ENCODE peak calls at places on chromosomes 1 and 21, in six cellular contexts. C is non-pigmented ciliary epithelial cell; I is brain microvascular endothelial cell; W is retina; Z is bronchial epithelial cell; J is stimulated activated CD8-positive, alpha-beta memory T cell treated with anti-CD3 and anti-CD28 coated beads, Interleukin-7, amount 100 ng/mL, for 1 hour. P is an unnamed sample.

GRCh38 chr21:38804617-38805281 is 980 bp upstream of the ETS2 start:
- DNase-seq in W (no peak), C (no peak), I (peak), J (no peak), Z (peak), P (peak)

GRCh38 chr1:27528701-27529637 is 39.0 kb upstream of the WASF2 start:
- DNase-seq in W (peak), C (no peak), J (no peak), I (no peak), Z (peak), P (peak)

GRCh38 chr1:75170981-75171380 is 36.8 kb downstream of the LHX8 start:
- DNase-seq in W (no peak), C (no peak), Z (no peak), I (no peak), J (no peak), P (no peak)

GRCh38 chr21:45979141-45979631 is 2.4 kb upstream of the COL6A1 start:
- DNase-seq in J (no peak), I (no peak), W (no peak), C (no peak), Z (no peak), P (no peak)

GRCh38 chr1:41758904-41759548 is 159.7 kb downstream of the HIVEP3 start:
- DNase-seq in C (no peak), I (peak), Z (peak), W (no peak), J (no peak), P (no peak)

GRCh38 chr1:15272009-15272781 is 25.2 kb downstream of the FHAD1 start:
- DNase-seq in J (no peak), W (peak), Z (peak), C (peak), I (peak), P (peak)

GRCh38 chr1:70509996-70510876 is 99.2 kb downstream of the CTH start:
- DNase-seq in W (peak), I (peak), Z (peak), C (peak), J (no peak), P (peak)

GRCh38 chr1:225458222-225458631 is 30.4 kb upstream of the LBR start:
- DNase-seq in W (no peak), I (peak), Z (peak), C (peak), J (no peak), P (no peak)

GRCh38 chr1:206583461-206584264 is 28.6 kb downstream of the EIF2D start:
- DNase-seq in C (no peak), I (peak), J (peak), Z (peak), W (peak), P (no peak)

GRCh38 chr1:40185951-40186864 is 25.0 kb downstream of the RLF start:
- DNase-seq in J (no peak), Z (peak), W (no peak), C (peak), I (peak), P (peak)

GRCh38 chr1:226644541-226645176 is 94.4 kb downstream of the ITPKB start:
- DNase-seq in C (no peak), Z (no peak), I (no peak), J (no peak), W (no peak), P (no peak)

GRCh38 chr1:84698718-84699117 is 8.5 kb upstream of the SSX2IP start:
- DNase-seq in C (peak), J (no peak), Z (peak), W (no peak), I (peak), P (no peak)

GRCh38 chr1:109531826-109532364 is 7.8 kb upstream of the GPR61 start:
- DNase-seq in C (no peak), Z (no peak), I (no peak), W (no peak), J (no peak), P (no peak)

GRCh38 chr1:234907585-234908457 is 220.8 kb downstream of the TOMM20 start:
- DNase-seq in Z (no peak), C (no peak), W (no peak), J (no peak), I (no peak), P (no peak)

GRCh38 chr1:15314328-15315281 is 67.6 kb downstream of the FHAD1 start:
- DNase-seq in C (no peak), J (no peak), I (no peak), W (no peak), Z (no peak), P (no peak)

GRCh38 chr1:11355594-11356467 is 82.8 kb downstream of the UBIAD1 start:
- DNase-seq in I (no peak), C (no peak), J (no peak), W (peak), Z (no peak), P (no peak)

GRCh38 chr1:9849691-9850441 is 26.1 kb upstream of the CLSTN1 start:
- DNase-seq in I (no peak), J (no peak), W (no peak), C (no peak), Z (no peak), P (no peak)

GRCh38 chr1:197919523-197920301 is 2.5 kb downstream of the LHX9 start:
- DNase-seq in I (no peak), C (no peak), W (peak), Z (no peak), J (no peak), P (no peak)

GRCh38 chr21:44854391-44854663 is 19.2 kb downstream of the PTTG1IP start:
- DNase-seq in Z (no peak), W (no peak), I (no peak), C (no peak), J (no peak), P (no peak)

GRCh38 chr1:55696181-55696580 is 481.0 kb upstream of the USP24 start:
- DNase-seq in C (peak), J (no peak), W (no peak), I (peak), Z (peak), P (no peak)

GRCh38 chr1:174072546-174072945 is 50.4 kb upstream of the RC3H1 start:
- DNase-seq in C (no peak), Z (no peak), J (no peak), W (no peak), I (no peak), P (no peak)

GRCh38 chr1:215794151-215794550 is 227.0 kb downstream of the KCTD3 start:
- DNase-seq in J (no peak), I (no peak), W (no peak), Z (no peak), C (no peak), P (no peak)